ENCODE peak calls at places on chromosomes 16 and 17, in seven cellular contexts. S is fibroblast of lung, E is endothelial cell of umbilical vein, V is GM23248, M is neuronal stem cell, X is hepatocyte, B is A549. G is an unnamed sample.

GRCh38 chr17:79532107-79532790 is 78.6 kb downstream of the RBFOX3 start:
- DNase-seq in X (no peak), S (no peak), V (no peak), E (no peak), B (no peak), M (no peak), G (no peak)

GRCh38 chr17:28818705-28819295 is 23.8 kb downstream of the FAM222B start:
- DNase-seq in E (no peak), S (no peak), X (no peak), V (no peak), M (no peak), B (no peak), G (no peak)

GRCh38 chr17:41678907-41679739 is 9.6 kb upstream of the EIF1 start:
- DNase-seq in X (no peak), B (no peak), V (peak), M (no peak), E (peak), S (peak), G (peak)

GRCh38 chr17:60278237-60278636 is 113.7 kb downstream of the USP32 start:
- DNase-seq in V (no peak), E (no peak), X (no peak), S (no peak), B (no peak), M (no peak), G (no peak)

GRCh38 chr16:76816475-76816874 is 374.5 kb upstream of the MON1B start:
- DNase-seq in X (no peak), B (no peak), M (no peak), V (no peak), S (no peak), E (no peak), G (no peak)

GRCh38 chr17:68290268-68290954 is 516 bp downstream of the SLC16A6 start:
- DNase-seq in M (no peak), V (peak), S (no peak), B (no peak), E (no peak), X (peak), G (peak)

GRCh38 chr17:27976331-27976730 is 66.1 kb upstream of the NLK start:
- DNase-seq in M (no peak), X (no peak), V (no peak), S (peak), E (no peak), B (no peak), G (no peak)

GRCh38 chr16:84878770-84879169 is 59.0 kb downstream of the CRISPLD2 start:
- DNase-seq in B (no peak), X (no peak), M (no peak), S (no peak), V (no peak), E (no peak), G (no peak)

GRCh38 chr17:1625053-1625452 is 3.6 kb downstream of the SLC43A2 start:
- DNase-seq in V (no peak), M (no peak), S (no peak), B (no peak), E (peak), X (peak), G (no peak)

GRCh38 chr17:75691371-75692290 is 24.5 kb downstream of the SAP30BP start:
- DNase-seq in X (no peak), S (peak), B (no peak), M (no peak), V (peak), E (no peak), G (no peak)

GRCh38 chr17:66684256-66684655 is 150.7 kb upstream of the CACNG5 start:
- DNase-seq in B (no peak), S (peak), X (peak), V (peak), E (no peak), M (no peak), G (no peak)

GRCh38 chr16:3858809-3859208 is 21.7 kb downstream of the CREBBP start:
- DNase-seq in X (no peak), B (no peak), E (no peak), V (no peak), M (no peak), S (no peak), G (no peak)

GRCh38 chr16:3855142-3855541 is 25.4 kb downstream of the CREBBP start:
- DNase-seq in X (no peak), V (no peak), B (no peak), M (no peak), S (no peak), E (no peak), G (no peak)

GRCh38 chr16:3859875-3860274 is 20.6 kb downstream of the CREBBP start:
- DNase-seq in M (no peak), V (no peak), B (no peak), X (no peak), E (no peak), S (no peak), G (peak)

GRCh38 chr16:3856367-3857141 is 24.0 kb downstream of the CREBBP start:
- DNase-seq in M (no peak), V (no peak), B (no peak), E (no peak), X (no peak), S (no peak), G (no peak)

GRCh38 chr16:3857189-3858013 is 23.1 kb downstream of the CREBBP start:
- DNase-seq in V (peak), S (peak), X (peak), B (no peak), E (no peak), M (no peak), G (no peak)
- H3K4me2 ChIP-seq in V (peak), S (no peak), X (peak), B (no peak), E (no peak), M (no peak), G (peak)

GRCh38 chr17:50047488-50048126 is 8.3 kb upstream of the ITGA3 start:
- DNase-seq in E (peak), M (no peak), B (no peak), V (peak), X (no peak), S (peak), G (no peak)
- H3K4me2 ChIP-seq in E (peak), M (no peak), B (peak), V (peak), X (no peak), S (peak), G (no peak)

GRCh38 chr16:50861926-50862325 is 120.0 kb downstream of the CYLD start:
- DNase-seq in S (peak), E (no peak), M (no peak), X (no peak), V (peak), B (peak), G (no peak)
- H3K4me2 ChIP-seq in S (no peak), E (no peak), M (no peak), X (no peak), V (no peak), B (peak), G (no peak)

DNA sequence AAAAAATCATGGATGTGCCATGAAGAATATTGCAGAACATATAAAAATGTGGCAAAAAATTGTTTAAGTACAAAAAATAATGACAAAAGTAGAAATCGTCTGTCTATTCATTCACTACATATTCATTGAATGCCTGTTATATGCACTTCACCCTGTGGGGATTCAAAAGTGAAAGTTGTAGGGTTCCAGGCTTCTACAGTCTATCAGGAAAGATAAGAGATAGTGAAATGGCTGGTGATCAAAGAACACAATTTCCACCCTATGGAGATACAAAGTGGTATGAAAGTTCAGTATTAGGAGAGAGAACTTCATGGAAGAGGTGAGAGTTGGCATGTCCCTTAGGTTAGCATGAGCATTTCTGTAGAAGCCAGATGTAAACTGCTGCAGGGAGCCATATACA is 127.0 kb upstream of the PMFBP1 start:
- DNase-seq in B (no peak), S (no peak), X (no peak), V (no peak), E (no peak), M (no peak), G (no peak)
- H3K4me2 ChIP-seq in B (no peak), S (no peak), X (no peak), V (no peak), E (no peak), M (no peak), G (no peak)

GRCh38 chr16:4140652-4141051 is 24.4 kb upstream of the ADCY9 start:
- DNase-seq in V (no peak), B (no peak), E (peak), M (no peak), S (peak), X (no peak), G (no peak)
- H3K4me2 ChIP-seq in V (no peak), B (no peak), E (no peak), M (no peak), S (no peak), X (no peak), G (no peak)

DNA sequence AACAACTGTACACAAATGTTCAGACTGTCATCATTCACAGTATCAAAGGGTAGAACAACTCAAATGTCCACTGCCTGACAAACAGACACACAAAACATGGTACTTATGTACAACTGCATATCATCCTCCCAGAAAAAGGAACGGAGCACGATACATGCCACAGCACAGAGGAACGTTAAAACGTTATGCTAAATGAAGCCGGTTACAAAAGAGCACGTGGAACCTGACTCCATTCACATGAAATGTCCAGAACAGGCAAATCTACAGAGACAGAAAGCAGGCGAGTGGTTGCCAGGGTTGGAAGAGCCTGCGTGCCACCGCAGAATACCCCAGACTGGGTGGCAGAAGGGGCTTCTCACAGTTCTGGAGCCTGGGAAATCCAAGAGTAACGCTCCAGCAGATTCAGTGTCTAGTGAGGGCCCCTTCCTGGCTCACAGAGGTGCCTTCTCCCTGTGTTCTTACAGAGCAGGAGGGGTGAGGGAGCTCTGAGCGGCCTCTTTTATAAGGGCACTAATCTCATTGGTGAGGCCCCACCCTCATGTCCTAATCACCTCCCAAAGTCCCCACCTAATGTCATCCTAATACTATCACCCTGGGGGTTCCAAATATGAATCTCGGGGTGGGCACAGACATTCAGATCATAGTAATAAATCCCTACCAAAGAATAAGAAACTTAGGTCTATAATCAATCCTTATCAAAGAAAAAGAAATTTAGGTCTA is 32.5 kb upstream of the METRNL start:
- DNase-seq in S (no peak), X (no peak), E (no peak), M (no peak), B (no peak), V (no peak), G (no peak)
- H3K4me2 ChIP-seq in S (no peak), X (no peak), E (no peak), M (no peak), B (no peak), V (no peak), G (no peak)

GRCh38 chr16:57632568-57632967 is 4.1 kb downstream of the ADGRG1 start:
- DNase-seq in B (no peak), E (no peak), M (no peak), X (no peak), V (no peak), S (peak), G (no peak)

GRCh38 chr16:57628782-57629181 is 352 bp downstream of the ADGRG1 start:
- DNase-seq in B (no peak), M (no peak), E (no peak), S (no peak), X (no peak), V (no peak), G (no peak)

GRCh38 chr16:57629516-57630401 is 1.3 kb downstream of the ADGRG1 start:
- DNase-seq in V (no peak), E (no peak), S (no peak), X (no peak), B (no peak), M (no peak), G (no peak)

GRCh38 chr16:57630931-57631845 is 2.8 kb downstream of the ADGRG1 start:
- DNase-seq in X (no peak), E (no peak), M (no peak), S (no peak), B (no peak), V (no peak), G (no peak)

GRCh38 chr16:57630402-57630787 is 2.0 kb downstream of the ADGRG1 start:
- DNase-seq in B (no peak), E (no peak), M (no peak), X (no peak), S (no peak), V (no peak), G (no peak)
- H3K4me2 ChIP-seq in B (peak), E (peak), M (no peak), X (no peak), S (no peak), V (no peak), G (no peak)

DNA sequence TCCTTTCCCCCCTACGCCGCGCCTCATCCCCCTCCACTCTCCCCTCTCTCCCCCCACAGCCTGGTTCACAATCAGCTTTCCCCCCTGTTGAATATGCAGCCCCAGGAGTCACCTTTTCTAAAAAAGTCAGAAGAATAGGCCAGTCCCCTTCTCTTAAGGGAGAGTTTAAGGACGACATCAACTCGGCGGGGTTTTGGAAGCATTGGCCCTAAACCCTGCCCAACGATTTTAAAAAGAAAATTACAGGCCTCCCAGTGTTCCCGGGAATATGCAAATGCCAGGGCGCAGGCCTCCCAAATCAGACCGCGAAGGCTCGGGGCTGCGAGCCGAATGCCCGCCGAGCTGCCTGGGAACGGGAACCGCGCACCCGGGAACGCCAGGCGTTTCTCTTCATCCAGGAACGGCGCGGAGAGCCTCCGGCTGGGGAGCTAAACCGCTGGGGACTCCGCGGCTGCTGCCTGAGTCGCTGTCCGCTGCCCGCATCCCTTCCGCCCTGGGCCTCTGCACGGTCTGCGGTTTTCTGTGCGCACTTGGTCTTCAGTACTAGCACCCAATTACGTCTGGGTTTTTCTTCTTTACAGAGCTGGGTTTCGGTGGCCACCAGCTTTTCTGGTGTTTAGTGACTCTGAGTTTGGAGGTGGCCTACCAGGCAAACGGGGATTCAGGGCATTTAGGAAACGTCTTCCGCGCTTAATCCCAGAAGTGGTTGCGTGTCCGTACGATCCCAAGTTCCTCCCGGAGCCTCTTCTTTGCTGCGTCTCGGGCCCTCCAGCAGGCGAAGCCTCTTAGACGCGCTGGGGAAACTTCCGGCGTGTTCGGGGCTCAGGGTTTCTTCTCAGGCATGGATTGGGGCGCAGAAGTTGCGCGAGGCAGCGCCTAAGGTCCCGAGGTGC is 5.7 kb downstream of the IRX5 start:
- DNase-seq in X (peak), M (peak), V (peak), S (peak), B (no peak), E (peak), G (no peak)
- H3K4me2 ChIP-seq in X (peak), M (peak), V (peak), S (no peak), B (peak), E (no peak), G (no peak)

GRCh38 chr16:31879937-31880321 is 6.3 kb downstream of the ZNF267 start:
- DNase-seq in X (no peak), M (no peak), E (no peak), B (no peak), S (no peak), V (no peak), G (no peak)

GRCh38 chr16:31875112-31875803 is 1.7 kb downstream of the ZNF267 start:
- DNase-seq in E (peak), S (peak), X (no peak), M (no peak), B (no peak), V (peak), G (peak)

GRCh38 chr16:31880322-31880979 is 6.8 kb downstream of the ZNF267 start:
- DNase-seq in X (peak), B (no peak), S (peak), M (no peak), E (peak), V (peak), G (no peak)

GRCh38 chr16:31876955-31877828 is 3.6 kb downstream of the ZNF267 start:
- DNase-seq in X (peak), B (no peak), V (peak), E (peak), M (no peak), S (peak), G (no peak)

DNA sequence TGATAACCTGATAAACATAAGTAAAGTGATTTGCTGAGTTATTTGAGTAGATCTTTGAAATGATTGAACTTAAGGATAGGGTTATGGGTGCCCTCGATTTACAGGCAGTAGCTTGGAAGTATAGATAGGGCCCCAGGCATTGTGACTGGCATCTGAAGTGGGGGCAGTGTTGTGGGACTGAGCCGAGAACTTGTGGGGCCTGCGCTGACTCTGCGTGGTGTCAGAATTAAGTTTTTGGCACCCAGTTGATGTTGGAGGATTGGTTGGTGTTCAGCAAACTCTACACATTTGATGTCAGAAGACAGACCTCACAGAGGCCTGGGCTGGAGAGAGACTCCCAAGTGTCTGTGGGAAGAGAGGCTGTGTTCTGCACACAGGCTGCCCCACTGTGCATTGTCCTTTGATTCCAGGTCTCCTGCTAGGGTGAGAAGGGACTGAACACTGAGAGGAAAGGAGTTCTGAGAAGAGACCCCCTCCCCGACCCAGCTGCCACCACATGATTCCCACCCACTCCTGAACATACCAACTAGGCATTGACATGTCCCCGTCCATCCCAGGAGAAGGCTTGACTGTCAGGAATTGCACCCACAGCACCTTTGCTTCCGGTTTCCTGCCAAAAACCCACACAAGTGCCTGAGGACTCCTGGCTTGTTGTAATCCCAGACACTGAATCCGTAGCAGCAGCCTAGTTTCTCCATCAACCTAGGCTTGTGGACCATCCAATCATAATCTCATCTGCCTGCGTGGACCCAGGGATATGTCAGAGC is 4.5 kb downstream of the ZNF267 start:
- DNase-seq in M (no peak), B (no peak), S (no peak), E (no peak), V (no peak), X (no peak), G (no peak)
- H3K4me2 ChIP-seq in M (no peak), B (peak), S (peak), E (peak), V (peak), X (peak), G (no peak)

GRCh38 chr17:4739122-4740024 is at the start of the genes CXCL16 and ZMYND15:
- DNase-seq in M (no peak), B (peak), S (peak), X (peak), E (peak), V (peak), G (peak)
- H3K4me2 ChIP-seq in M (peak), B (peak), S (peak), X (peak), E (peak), V (peak), G (peak)